ENCODE peak calls at places on chromosomes 6 and 20, in nine cellular contexts. I is PC-3, Z is brain microvascular endothelial cell, N is uterus, M is RWPE1, Q is pancreas, F is AG04450, L is hepatocyte, S is keratinocyte. W is an unnamed sample.

GRCh38 chr20:17735206-17735804 is 35.5 kb downstream of the BANF2 start:
- DNase-seq in I (peak), Z (peak), N (no peak), M (peak), Q (no peak), F (peak), L (peak), S (no peak), W (no peak)

GRCh38 chr6:89553446-89553845 is 85.1 kb downstream of the LYRM2 start:
- DNase-seq in I (no peak), Z (no peak), N (no peak), M (no peak), Q (no peak), F (no peak), L (no peak), S (no peak), W (no peak)

GRCh38 chr20:5544702-5545101 is 205.5 kb upstream of the SHLD1 start:
- DNase-seq in I (no peak), Z (no peak), N (no peak), M (no peak), Q (no peak), F (no peak), L (no peak), S (no peak), W (no peak)

GRCh38 chr6:17418281-17419188 is 25.1 kb downstream of the CAP2 start:
- DNase-seq in I (peak), Z (peak), N (peak), M (no peak), Q (no peak), F (no peak), L (no peak), S (peak), W (no peak)

GRCh38 chr20:17372831-17373440 is 146.1 kb downstream of the PCSK2 start:
- DNase-seq in I (no peak), Z (no peak), N (no peak), M (no peak), Q (no peak), F (no peak), L (no peak), S (no peak), W (no peak)

GRCh38 chr6:33633462-33634158 is 12.5 kb downstream of the ITPR3 start:
- DNase-seq in I (peak), Z (no peak), N (peak), M (peak), Q (peak), F (no peak), L (peak), S (no peak), W (peak)

GRCh38 chr6:150055131-150055530 is 13.8 kb downstream of the ULBP3 start:
- DNase-seq in I (no peak), Z (no peak), N (no peak), M (no peak), Q (no peak), F (no peak), L (no peak), S (no peak), W (no peak)

GRCh38 chr20:5001174-5002076 is at the start of gene SLC23A2:
- DNase-seq in I (peak), Z (no peak), N (peak), M (peak), Q (peak), F (no peak), L (peak), S (no peak), W (peak)

GRCh38 chr6:109349419-109349987 is 32.8 kb downstream of the CD164 start:
- DNase-seq in I (peak), Z (peak), N (no peak), M (peak), Q (peak), F (peak), L (peak), S (no peak), W (peak)

GRCh38 chr6:85464722-85465150 is 14.9 kb downstream of the NT5E start:
- DNase-seq in I (peak), Z (peak), N (no peak), M (peak), Q (no peak), F (peak), L (no peak), S (peak), W (no peak)

GRCh38 chr6:91087864-91088263 is 501.0 kb upstream of the MAP3K7 start:
- DNase-seq in I (no peak), Z (no peak), N (no peak), M (no peak), Q (no peak), F (no peak), L (no peak), S (no peak), W (no peak)

GRCh38 chr6:151376440-151376839 is 14.9 kb downstream of the ZBTB2 start:
- DNase-seq in I (no peak), Z (no peak), N (no peak), M (no peak), Q (no peak), F (no peak), L (no peak), S (no peak), W (no peak)

GRCh38 chr20:5401277-5401676 is 84.5 kb upstream of the PROKR2 start:
- DNase-seq in I (no peak), Z (no peak), N (no peak), M (no peak), Q (no peak), F (no peak), L (no peak), S (no peak), W (no peak)

GRCh38 chr20:38804682-38805501 is 605 bp upstream of the PPP1R16B start:
- DNase-seq in I (no peak), Z (no peak), N (no peak), M (no peak), Q (no peak), F (no peak), L (no peak), S (no peak), W (peak)

GRCh38 chr6:63731946-63732735 is 96.5 kb downstream of the PHF3 start:
- DNase-seq in I (peak), Z (peak), N (no peak), M (peak), Q (no peak), F (no peak), L (no peak), S (no peak), W (no peak)

GRCh38 chr6:159063549-159063948 is 18.8 kb upstream of the TAGAP start:
- DNase-seq in I (no peak), Z (no peak), N (no peak), M (no peak), Q (no peak), F (no peak), L (no peak), S (no peak), W (no peak)

GRCh38 chr6:131545317-131545716 is 27.7 kb upstream of the ARG1 start:
- DNase-seq in I (no peak), Z (no peak), N (no peak), M (no peak), Q (no peak), F (no peak), L (no peak), S (no peak), W (no peak)

GRCh38 chr6:111469543-111469942 is 13.5 kb downstream of the REV3L start:
- DNase-seq in I (no peak), Z (no peak), N (no peak), M (no peak), Q (no peak), F (no peak), L (no peak), S (no peak), W (no peak)

GRCh38 chr6:110629153-110629552 is 152.7 kb upstream of the SLC22A16 start:
- DNase-seq in I (no peak), Z (no peak), N (no peak), M (no peak), Q (no peak), F (no peak), L (no peak), S (no peak), W (peak)

GRCh38 chr20:53768329-53768728 is 174.7 kb upstream of the ZNF217 start:
- DNase-seq in I (no peak), Z (no peak), N (no peak), M (no peak), Q (no peak), F (no peak), L (no peak), S (no peak), W (no peak)

GRCh38 chr20:15930324-15931305 is 642.6 kb downstream of the KIF16B start:
- DNase-seq in I (peak), Z (peak), N (no peak), M (peak), Q (no peak), F (peak), L (peak), S (no peak), W (peak)

GRCh38 chr20:54619181-54619580 is 143.8 kb downstream of the DOK5 start:
- DNase-seq in I (no peak), Z (no peak), N (no peak), M (no peak), Q (no peak), F (no peak), L (peak), S (no peak), W (no peak)

GRCh38 chr6:105835373-105835772 is 250.8 kb upstream of the PRDM1 start:
- DNase-seq in I (peak), Z (peak), N (no peak), M (peak), Q (no peak), F (no peak), L (peak), S (peak), W (no peak)

GRCh38 chr6:46090115-46091079 is 39.4 kb upstream of the ENPP4 start:
- DNase-seq in I (peak), Z (peak), N (peak), M (peak), Q (peak), F (peak), L (peak), S (no peak), W (peak)

GRCh38 chr20:36644032-36644712 is 1.8 kb downstream of the SLA2 start:
- DNase-seq in I (no peak), Z (no peak), N (no peak), M (no peak), Q (no peak), F (no peak), L (no peak), S (no peak), W (peak)

GRCh38 chr6:43865947-43866346 is 95.9 kb downstream of the VEGFA start:
- DNase-seq in I (no peak), Z (no peak), N (peak), M (no peak), Q (no peak), F (no peak), L (peak), S (no peak), W (no peak)

GRCh38 chr6:31114540-31114876 is at the start of gene PSORS1C1:
- DNase-seq in I (peak), Z (peak), N (peak), M (peak), Q (peak), F (peak), L (peak), S (peak), W (peak)

GRCh38 chr6:26198626-26199056 is 111.4 kb downstream of the HFE start:
- DNase-seq in I (no peak), Z (no peak), N (no peak), M (no peak), Q (no peak), F (no peak), L (no peak), S (no peak), W (no peak)

GRCh38 chr6:122153530-122153929 is 245.9 kb upstream of the HSF2 start:
- DNase-seq in I (no peak), Z (no peak), N (no peak), M (no peak), Q (no peak), F (no peak), L (no peak), S (no peak), W (no peak)

GRCh38 chr20:59515013-59515905 is 89.1 kb upstream of the PHACTR3 start:
- DNase-seq in I (peak), Z (peak), N (no peak), M (peak), Q (peak), F (no peak), L (peak), S (no peak), W (peak)

GRCh38 chr6:10033223-10033829 is 381.5 kb downstream of the TFAP2A start:
- DNase-seq in I (peak), Z (no peak), N (no peak), M (no peak), Q (peak), F (no peak), L (peak), S (no peak), W (no peak)

GRCh38 chr6:44487002-44487401 is 99.5 kb downstream of the CDC5L start:
- DNase-seq in I (no peak), Z (no peak), N (no peak), M (no peak), Q (no peak), F (no peak), L (no peak), S (no peak), W (no peak)

GRCh38 chr6:46638650-46639049 is 14.0 kb downstream of the CYP39A1 start:
- DNase-seq in I (peak), Z (no peak), N (no peak), M (peak), Q (no peak), F (no peak), L (no peak), S (no peak), W (no peak)

GRCh38 chr6:99590728-99591672 is 15.6 kb upstream of the PRDM13 start:
- DNase-seq in I (no peak), Z (no peak), N (no peak), M (no peak), Q (no peak), F (no peak), L (peak), S (no peak), W (no peak)

GRCh38 chr6:14635195-14635594 is 517.6 kb downstream of the CD83 start:
- DNase-seq in I (no peak), Z (no peak), N (no peak), M (no peak), Q (no peak), F (no peak), L (no peak), S (no peak), W (peak)

GRCh38 chr6:137776786-137777185 is 90.3 kb upstream of the TNFAIP3 start:
- DNase-seq in I (peak), Z (peak), N (no peak), M (no peak), Q (no peak), F (no peak), L (peak), S (no peak), W (no peak)
- H3K27ac ChIP-seq in I (no peak), Z (peak), N (no peak), M (no peak), Q (no peak), F (no peak), L (peak), S (no peak), W (peak)

DNA sequence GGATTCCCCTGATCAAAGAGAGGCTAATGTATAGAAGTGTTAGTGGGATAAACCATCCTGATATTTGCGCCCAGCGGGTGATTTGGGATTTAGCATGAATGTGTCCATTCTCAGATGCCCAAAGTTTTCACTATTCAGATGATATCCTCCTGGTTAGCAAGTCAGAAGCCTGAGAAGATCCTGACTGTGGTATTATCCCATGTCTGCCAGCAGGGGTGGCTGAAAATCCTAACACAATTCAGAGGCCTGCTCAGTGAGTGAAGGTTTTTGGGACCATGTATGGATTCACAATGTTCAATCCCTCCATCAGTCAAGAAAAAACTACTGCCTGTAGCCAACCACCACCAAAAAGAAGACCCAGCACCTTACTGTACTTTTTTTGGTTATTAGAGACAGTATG is 34.1 kb upstream of the SPACA1 start:
- DNase-seq in I (no peak), Z (no peak), N (no peak), M (no peak), Q (no peak), F (no peak), L (no peak), S (no peak), W (no peak)
- H3K27ac ChIP-seq in I (no peak), Z (no peak), N (no peak), M (no peak), Q (no peak), F (no peak), L (no peak), S (no peak), W (no peak)

GRCh38 chr6:166173292-166173951 is 5.8 kb upstream of the TBXT start:
- DNase-seq in I (no peak), Z (no peak), N (no peak), M (no peak), Q (peak), F (no peak), L (peak), S (no peak), W (peak)
- H3K27ac ChIP-seq in I (no peak), Z (no peak), N (no peak), M (no peak), Q (no peak), F (no peak), L (no peak), S (no peak), W (no peak)

DNA sequence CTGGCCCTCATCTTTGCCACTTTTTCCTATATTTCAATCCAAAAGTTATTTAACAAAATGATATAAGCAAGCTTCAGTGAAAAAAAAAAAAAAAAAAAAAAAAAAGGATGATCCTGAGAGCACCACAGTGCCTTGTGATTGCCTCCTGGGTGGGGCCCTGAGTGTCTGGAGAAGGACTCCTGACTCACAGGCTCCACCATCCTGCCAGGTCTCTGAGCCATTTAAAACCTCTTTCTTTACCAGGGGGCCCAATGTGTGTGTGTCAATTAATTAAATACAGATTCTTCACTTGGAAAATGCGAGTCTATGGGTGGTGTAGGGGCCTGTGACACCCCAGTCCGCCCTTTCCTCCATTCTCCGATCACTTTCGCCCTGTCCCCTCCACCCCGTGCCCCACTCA is 105.2 kb downstream of the SMOC2 start:
- DNase-seq in I (no peak), Z (no peak), N (peak), M (peak), Q (no peak), F (no peak), L (no peak), S (no peak), W (no peak)
- H3K27ac ChIP-seq in I (no peak), Z (no peak), N (peak), M (no peak), Q (no peak), F (no peak), L (no peak), S (no peak), W (no peak)

W was measured in small intestine.